ENCODE peak calls at places on chromosomes 7 and 10, in four cellular contexts. Y is IMR-90, V is endothelial cell of umbilical vein, A is GM12878. C is an unnamed sample.

GRCh38 chr10:71694567-71694968 is 25.0 kb downstream of the C10orf105 start:
- DNase-seq in Y (no peak), V (peak), A (peak), C (peak)

GRCh38 chr7:105691029-105691691 is 109.9 kb upstream of the EFCAB10 start:
- DNase-seq in Y (peak), V (peak), A (no peak), C (no peak)

GRCh38 chr7:90530263-90530662 is 60.8 kb downstream of the PTTG1IP2 start:
- DNase-seq in Y (peak), V (no peak), A (no peak), C (no peak)

GRCh38 chr7:93538061-93538460 is 36.5 kb downstream of the CALCR start:
- DNase-seq in Y (no peak), V (no peak), A (no peak), C (no peak)

GRCh38 chr10:117226813-117227451 is 14.0 kb upstream of the SLC18A2 start:
- DNase-seq in Y (no peak), V (peak), A (no peak), C (peak)

GRCh38 chr7:13524076-13524475 is 465.4 kb downstream of the ETV1 start:
- DNase-seq in Y (no peak), V (no peak), A (no peak), C (no peak)

GRCh38 chr10:43964486-43964885 is 315.8 kb upstream of the ZNF32 start:
- DNase-seq in Y (no peak), V (no peak), A (no peak), C (no peak)

GRCh38 chr10:62459072-62459471 is 84.9 kb downstream of the ZNF365 start:
- DNase-seq in Y (peak), V (no peak), A (no peak), C (no peak)

GRCh38 chr7:155796381-155797261 is 15.6 kb downstream of the SHH start:
- DNase-seq in Y (no peak), V (no peak), A (no peak), C (peak)

GRCh38 chr10:47173929-47174442 is 126.0 kb upstream of the GDF10 start:
- DNase-seq in Y (no peak), V (no peak), A (no peak), C (no peak)

GRCh38 chr7:30022991-30023390 is 3.5 kb downstream of the FKBP14 start:
- DNase-seq in Y (no peak), V (no peak), A (no peak), C (no peak)

GRCh38 chr7:155338632-155339320 is 41.1 kb downstream of the INSIG1 start:
- DNase-seq in Y (no peak), V (no peak), A (no peak), C (no peak)

GRCh38 chr7:32890553-32891045 is 961 bp downstream of the KBTBD2 start:
- DNase-seq in Y (peak), V (no peak), A (peak), C (peak)

GRCh38 chr10:69712346-69712745 is 82.3 kb downstream of the FAM241B start:
- DNase-seq in Y (no peak), V (no peak), A (no peak), C (no peak)

GRCh38 chr10:77247076-77247561 is 390.5 kb downstream of the KCNMA1 start:
- DNase-seq in Y (peak), V (peak), A (no peak), C (peak)

GRCh38 chr7:732094-732541 is 5.0 kb upstream of the PRKAR1B start:
- DNase-seq in Y (no peak), V (peak), A (no peak), C (peak)

GRCh38 chr10:49751636-49752510 is 10.2 kb downstream of the OGDHL start:
- DNase-seq in Y (no peak), V (no peak), A (no peak), C (no peak)

GRCh38 chr10:78899996-78900714 is 168.6 kb upstream of the ZMIZ1 start:
- DNase-seq in Y (no peak), V (no peak), A (no peak), C (peak)

GRCh38 chr7:94089806-94090205 is 85.7 kb upstream of the BET1 start:
- DNase-seq in Y (no peak), V (no peak), A (no peak), C (no peak)

GRCh38 chr7:7970113-7970619 is 1.6 kb downstream of the GLCCI1 start:
- DNase-seq in Y (no peak), V (no peak), A (no peak), C (no peak)

GRCh38 chr7:127152423-127152822 is 100.3 kb downstream of the GRM8 start:
- DNase-seq in Y (no peak), V (no peak), A (no peak), C (no peak)

GRCh38 chr10:15348579-15348978 is 22.5 kb downstream of the FAM171A1 start:
- DNase-seq in Y (peak), V (peak), A (no peak), C (no peak)

GRCh38 chr10:15345450-15345849 is 25.6 kb downstream of the FAM171A1 start:
- DNase-seq in Y (no peak), V (no peak), A (no peak), C (no peak)

GRCh38 chr10:15344876-15345285 is 26.2 kb downstream of the FAM171A1 start:
- DNase-seq in Y (peak), V (peak), A (no peak), C (no peak)

GRCh38 chr10:15347205-15347604 is 23.9 kb downstream of the FAM171A1 start:
- DNase-seq in Y (no peak), V (no peak), A (no peak), C (no peak)

GRCh38 chr10:15346440-15347141 is 24.5 kb downstream of the FAM171A1 start:
- DNase-seq in Y (peak), V (no peak), A (no peak), C (no peak)
- H3K27ac ChIP-seq in Y (no peak), V (no peak), A (no peak), C (peak)

GRCh38 chr10:68175954-68176353 is 56.0 kb downstream of the ATOH7 start:
- DNase-seq in Y (no peak), V (no peak), A (no peak), C (no peak)

GRCh38 chr10:68176797-68177196 is 55.1 kb downstream of the ATOH7 start:
- DNase-seq in Y (no peak), V (no peak), A (no peak), C (no peak)

GRCh38 chr10:68178592-68178991 is 53.3 kb downstream of the ATOH7 start:
- DNase-seq in Y (no peak), V (no peak), A (no peak), C (no peak)

GRCh38 chr10:68180490-68180889 is 51.4 kb downstream of the ATOH7 start:
- DNase-seq in Y (no peak), V (no peak), A (no peak), C (no peak)

DNA sequence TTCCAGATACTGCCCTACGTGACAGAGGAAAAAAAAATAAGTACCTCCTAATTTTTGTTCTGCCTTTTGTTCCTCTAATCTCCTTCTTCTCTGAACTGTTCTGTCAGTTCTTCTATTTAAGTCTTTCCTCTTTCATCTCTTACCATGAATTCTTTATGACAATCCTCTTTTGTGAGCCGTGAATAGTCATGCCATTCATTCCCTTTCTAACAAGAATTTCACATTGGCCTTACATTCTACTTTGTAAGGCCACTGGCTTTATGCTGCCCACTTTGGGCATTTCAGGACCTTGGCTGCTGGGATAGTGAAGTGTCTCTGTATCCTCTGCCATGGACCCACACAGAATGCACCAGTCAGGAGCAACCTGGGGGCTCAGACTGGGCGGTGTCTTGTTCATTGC is 52.9 kb downstream of the ATOH7 start:
- DNase-seq in Y (no peak), V (no peak), A (no peak), C (no peak)
- H3K9ac ChIP-seq in Y (no peak), V (no peak), A (no peak), C (no peak)

GRCh38 chr10:113139695-113140094 is 189.6 kb downstream of the TCF7L2 start:
- DNase-seq in Y (peak), V (no peak), A (no peak), C (no peak)
- TF ChIP-seq CTCF in Y (peak), V (peak), A (no peak), C (no peak)

GRCh38 chr7:130084037-130084875 is 13.9 kb downstream of the KLHDC10 start:
- DNase-seq in Y (no peak), V (peak), A (no peak), C (no peak)

GRCh38 chr7:130090745-130091532 is 20.6 kb downstream of the KLHDC10 start:
- DNase-seq in Y (no peak), V (no peak), A (no peak), C (no peak)

GRCh38 chr7:130091999-130092398 is 21.7 kb downstream of the KLHDC10 start:
- DNase-seq in Y (no peak), V (no peak), A (no peak), C (no peak)

GRCh38 chr7:130087364-130087763 is 17.0 kb downstream of the KLHDC10 start:
- DNase-seq in Y (peak), V (no peak), A (no peak), C (no peak)

GRCh38 chr7:130086938-130087337 is 16.6 kb downstream of the KLHDC10 start:
- DNase-seq in Y (no peak), V (no peak), A (no peak), C (no peak)
- H3K27ac ChIP-seq in Y (no peak), V (no peak), A (no peak), C (no peak)